ENCODE peak calls at places on chromosomes 16 and 17, in seven cellular contexts. One of them, this sample, is unnamed.

GRCh38 chr16:4426021-4426684 is 485 bp downstream of the DNAJA3 start:
- DNase-seq in tibial artery: no peak
- DNase-seq in fibroblast of lung: no peak
- DNase-seq in stomach: no peak
- DNase-seq in dorsolateral prefrontal cortex: no peak
- DNase-seq in tibial nerve: no peak
- DNase-seq in adrenal gland: no peak
- DNase-seq in this sample: no peak

GRCh38 chr17:41315814-41316430 is 412 bp upstream of the KRTAP17-1 start:
- DNase-seq in fibroblast of lung: no peak
- DNase-seq in adrenal gland: no peak
- DNase-seq in dorsolateral prefrontal cortex: no peak
- DNase-seq in stomach: no peak
- DNase-seq in tibial nerve: no peak
- DNase-seq in tibial artery: no peak
- DNase-seq in this sample: no peak

GRCh38 chr16:5065368-5065767 is 388 bp downstream of the C16orf89 start:
- DNase-seq in stomach: no peak
- DNase-seq in adrenal gland: no peak
- DNase-seq in fibroblast of lung: no peak
- DNase-seq in tibial nerve: no peak
- DNase-seq in dorsolateral prefrontal cortex: no peak
- DNase-seq in tibial artery: no peak
- DNase-seq in this sample: no peak

GRCh38 chr17:53932386-53932785 is 109.7 kb downstream of the KIF2B start:
- DNase-seq in tibial nerve: no peak
- DNase-seq in fibroblast of lung: peak
- DNase-seq in stomach: no peak
- DNase-seq in adrenal gland: no peak
- DNase-seq in dorsolateral prefrontal cortex: no peak
- DNase-seq in tibial artery: no peak
- DNase-seq in this sample: no peak

GRCh38 chr17:78342438-78343098 is 17.3 kb downstream of the SOCS3 start:
- DNase-seq in stomach: no peak
- DNase-seq in tibial artery: peak
- DNase-seq in dorsolateral prefrontal cortex: no peak
- DNase-seq in fibroblast of lung: peak
- DNase-seq in tibial nerve: peak
- DNase-seq in adrenal gland: peak
- DNase-seq in this sample: no peak

GRCh38 chr17:78412403-78412802 is 34.0 kb downstream of the PGS1 start:
- DNase-seq in tibial artery: no peak
- DNase-seq in tibial nerve: no peak
- DNase-seq in adrenal gland: no peak
- DNase-seq in fibroblast of lung: no peak
- DNase-seq in dorsolateral prefrontal cortex: no peak
- DNase-seq in stomach: no peak
- DNase-seq in this sample: no peak

GRCh38 chr16:84830765-84831384 is 11.1 kb downstream of the CRISPLD2 start:
- DNase-seq in dorsolateral prefrontal cortex: no peak
- DNase-seq in adrenal gland: no peak
- DNase-seq in tibial artery: no peak
- DNase-seq in tibial nerve: no peak
- DNase-seq in stomach: no peak
- DNase-seq in fibroblast of lung: peak
- DNase-seq in this sample: no peak

GRCh38 chr16:27408012-27408601 is 6.1 kb downstream of the IL21R start:
- DNase-seq in tibial nerve: no peak
- DNase-seq in stomach: no peak
- DNase-seq in fibroblast of lung: peak
- DNase-seq in dorsolateral prefrontal cortex: no peak
- DNase-seq in adrenal gland: no peak
- DNase-seq in tibial artery: no peak
- DNase-seq in this sample: no peak

GRCh38 chr17:30366536-30366935 is 12.2 kb upstream of the CPD start:
- DNase-seq in tibial artery: no peak
- DNase-seq in adrenal gland: no peak
- DNase-seq in stomach: no peak
- DNase-seq in tibial nerve: no peak
- DNase-seq in fibroblast of lung: no peak
- DNase-seq in dorsolateral prefrontal cortex: no peak
- DNase-seq in this sample: no peak

GRCh38 chr17:66941249-66941648 is 23.3 kb upstream of the CACNG4 start:
- DNase-seq in stomach: no peak
- DNase-seq in tibial nerve: no peak
- DNase-seq in dorsolateral prefrontal cortex: no peak
- DNase-seq in tibial artery: no peak
- DNase-seq in fibroblast of lung: no peak
- DNase-seq in adrenal gland: no peak
- DNase-seq in this sample: no peak

GRCh38 chr17:42050360-42051012 is at the start of gene C17orf113:
- DNase-seq in fibroblast of lung: peak
- DNase-seq in tibial nerve: peak
- DNase-seq in stomach: peak
- DNase-seq in tibial artery: peak
- DNase-seq in dorsolateral prefrontal cortex: peak
- DNase-seq in adrenal gland: peak
- DNase-seq in this sample: no peak

GRCh38 chr17:66829386-66829864 is 5.5 kb upstream of the CACNG5 start:
- DNase-seq in adrenal gland: peak
- DNase-seq in fibroblast of lung: peak
- DNase-seq in stomach: peak
- DNase-seq in tibial artery: peak
- DNase-seq in dorsolateral prefrontal cortex: no peak
- DNase-seq in tibial nerve: peak
- DNase-seq in this sample: no peak

GRCh38 chr16:8850279-8850885 is 18.4 kb downstream of the CARHSP1 start:
- DNase-seq in adrenal gland: peak
- DNase-seq in tibial artery: no peak
- DNase-seq in stomach: no peak
- DNase-seq in dorsolateral prefrontal cortex: no peak
- DNase-seq in fibroblast of lung: peak
- DNase-seq in tibial nerve: peak
- DNase-seq in this sample: no peak

GRCh38 chr17:8975091-8975707 is 9.7 kb upstream of the PIK3R5 start:
- DNase-seq in fibroblast of lung: no peak
- DNase-seq in dorsolateral prefrontal cortex: no peak
- DNase-seq in tibial artery: no peak
- DNase-seq in tibial nerve: no peak
- DNase-seq in stomach: no peak
- DNase-seq in adrenal gland: no peak
- DNase-seq in this sample: no peak

GRCh38 chr17:70875729-70876344 is 706.5 kb downstream of the KCNJ2 start:
- DNase-seq in tibial nerve: no peak
- DNase-seq in adrenal gland: no peak
- DNase-seq in stomach: no peak
- DNase-seq in tibial artery: no peak
- DNase-seq in dorsolateral prefrontal cortex: no peak
- DNase-seq in fibroblast of lung: peak
- DNase-seq in this sample: no peak

GRCh38 chr16:46858151-46858550 is 26.0 kb upstream of the GPT2 start:
- DNase-seq in dorsolateral prefrontal cortex: no peak
- DNase-seq in stomach: no peak
- DNase-seq in adrenal gland: no peak
- DNase-seq in tibial nerve: no peak
- DNase-seq in tibial artery: no peak
- DNase-seq in fibroblast of lung: no peak
- DNase-seq in this sample: no peak

GRCh38 chr17:37847102-37847501 is 77.1 kb upstream of the TBC1D3K start:
- DNase-seq in stomach: no peak
- DNase-seq in tibial nerve: no peak
- DNase-seq in adrenal gland: no peak
- DNase-seq in fibroblast of lung: no peak
- DNase-seq in dorsolateral prefrontal cortex: no peak
- DNase-seq in tibial artery: no peak
- DNase-seq in this sample: no peak

GRCh38 chr17:45783593-45784292 is 377 bp upstream of the CRHR1 start:
- DNase-seq in stomach: no peak
- DNase-seq in fibroblast of lung: no peak
- DNase-seq in tibial artery: no peak
- DNase-seq in adrenal gland: no peak
- DNase-seq in tibial nerve: no peak
- DNase-seq in dorsolateral prefrontal cortex: no peak
- DNase-seq in this sample: no peak

GRCh38 chr17:61766520-61766919 is 96.8 kb downstream of the BRIP1 start:
- DNase-seq in adrenal gland: no peak
- DNase-seq in stomach: no peak
- DNase-seq in dorsolateral prefrontal cortex: no peak
- DNase-seq in tibial artery: no peak
- DNase-seq in tibial nerve: no peak
- DNase-seq in fibroblast of lung: peak
- DNase-seq in this sample: no peak

GRCh38 chr16:83856846-83857245 is 42.1 kb upstream of the MLYCD start:
- DNase-seq in dorsolateral prefrontal cortex: no peak
- DNase-seq in tibial artery: no peak
- DNase-seq in adrenal gland: no peak
- DNase-seq in fibroblast of lung: no peak
- DNase-seq in stomach: no peak
- DNase-seq in tibial nerve: no peak
- DNase-seq in this sample: no peak

GRCh38 chr17:29256735-29257466 is 10.2 kb downstream of the CRYBA1 start:
- DNase-seq in tibial nerve: no peak
- DNase-seq in fibroblast of lung: peak
- DNase-seq in adrenal gland: no peak
- DNase-seq in tibial artery: no peak
- DNase-seq in dorsolateral prefrontal cortex: no peak
- DNase-seq in stomach: no peak
- DNase-seq in this sample: no peak

GRCh38 chr17:82838386-82839063 is 1.3 kb downstream of the ZNF750 start:
- DNase-seq in tibial artery: no peak
- DNase-seq in dorsolateral prefrontal cortex: no peak
- DNase-seq in adrenal gland: peak
- DNase-seq in fibroblast of lung: peak
- DNase-seq in stomach: no peak
- DNase-seq in tibial nerve: peak
- DNase-seq in this sample: peak

GRCh38 chr17:62083651-62084050 is 18.6 kb upstream of the MED13 start:
- DNase-seq in adrenal gland: no peak
- DNase-seq in stomach: no peak
- DNase-seq in tibial nerve: no peak
- DNase-seq in tibial artery: no peak
- DNase-seq in dorsolateral prefrontal cortex: no peak
- DNase-seq in fibroblast of lung: no peak
- DNase-seq in this sample: no peak

GRCh38 chr17:62689441-62690167 is 62.1 kb downstream of the MRC2 start:
- DNase-seq in adrenal gland: no peak
- DNase-seq in dorsolateral prefrontal cortex: no peak
- DNase-seq in stomach: no peak
- DNase-seq in tibial artery: no peak
- DNase-seq in tibial nerve: no peak
- DNase-seq in fibroblast of lung: no peak
- DNase-seq in this sample: no peak

GRCh38 chr17:40069751-40070643 is 7.2 kb downstream of the THRA start:
- DNase-seq in fibroblast of lung: peak
- DNase-seq in dorsolateral prefrontal cortex: no peak
- DNase-seq in tibial nerve: peak
- DNase-seq in tibial artery: no peak
- DNase-seq in stomach: peak
- DNase-seq in adrenal gland: peak
- DNase-seq in this sample: no peak

GRCh38 chr17:69743091-69743490 is 328.6 kb downstream of the MAP2K6 start:
- DNase-seq in stomach: no peak
- DNase-seq in tibial artery: no peak
- DNase-seq in dorsolateral prefrontal cortex: no peak
- DNase-seq in tibial nerve: no peak
- DNase-seq in adrenal gland: no peak
- DNase-seq in fibroblast of lung: no peak
- DNase-seq in this sample: no peak

GRCh38 chr16:53753431-53753830 is 49.5 kb downstream of the FTO start:
- DNase-seq in tibial artery: no peak
- DNase-seq in adrenal gland: no peak
- DNase-seq in fibroblast of lung: no peak
- DNase-seq in stomach: no peak
- DNase-seq in dorsolateral prefrontal cortex: no peak
- DNase-seq in tibial nerve: no peak
- DNase-seq in this sample: no peak
- TF ChIP-seq CTCF in tibial artery: no peak
- TF ChIP-seq CTCF in adrenal gland: no peak
- TF ChIP-seq CTCF in fibroblast of lung: no peak
- TF ChIP-seq CTCF in stomach: no peak
- TF ChIP-seq CTCF in dorsolateral prefrontal cortex: no peak
- TF ChIP-seq CTCF in tibial nerve: no peak
- TF ChIP-seq CTCF in this sample: no peak

DNA sequence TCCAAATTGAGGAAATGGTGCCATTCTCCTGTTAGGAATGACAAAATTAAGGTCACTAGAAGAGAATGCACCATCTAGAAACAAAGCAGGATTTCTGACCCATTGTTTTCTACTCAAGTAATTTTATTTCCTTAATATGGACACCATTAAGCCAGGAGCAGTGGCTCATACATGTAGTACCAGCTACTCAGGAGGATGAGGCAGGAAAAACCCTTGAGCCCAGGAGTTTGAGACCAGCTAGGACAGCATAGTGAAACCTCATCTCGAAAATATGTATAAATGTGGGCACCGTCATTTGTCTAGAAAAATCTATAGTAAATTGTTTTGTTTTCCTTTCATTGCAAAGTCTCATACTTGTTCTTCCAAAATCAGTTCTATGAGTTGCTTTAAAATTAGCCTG is 9.1 kb upstream of the AP1G1 start:
- DNase-seq in tibial nerve: no peak
- DNase-seq in fibroblast of lung: no peak
- DNase-seq in tibial artery: no peak
- DNase-seq in stomach: no peak
- DNase-seq in dorsolateral prefrontal cortex: no peak
- DNase-seq in adrenal gland: no peak
- DNase-seq in this sample: no peak
- H3K27ac ChIP-seq in tibial nerve: peak
- H3K27ac ChIP-seq in fibroblast of lung: peak
- H3K27ac ChIP-seq in tibial artery: peak
- H3K27ac ChIP-seq in stomach: peak
- H3K27ac ChIP-seq in dorsolateral prefrontal cortex: peak
- H3K27ac ChIP-seq in adrenal gland: peak
- H3K27ac ChIP-seq in this sample: peak

DNA sequence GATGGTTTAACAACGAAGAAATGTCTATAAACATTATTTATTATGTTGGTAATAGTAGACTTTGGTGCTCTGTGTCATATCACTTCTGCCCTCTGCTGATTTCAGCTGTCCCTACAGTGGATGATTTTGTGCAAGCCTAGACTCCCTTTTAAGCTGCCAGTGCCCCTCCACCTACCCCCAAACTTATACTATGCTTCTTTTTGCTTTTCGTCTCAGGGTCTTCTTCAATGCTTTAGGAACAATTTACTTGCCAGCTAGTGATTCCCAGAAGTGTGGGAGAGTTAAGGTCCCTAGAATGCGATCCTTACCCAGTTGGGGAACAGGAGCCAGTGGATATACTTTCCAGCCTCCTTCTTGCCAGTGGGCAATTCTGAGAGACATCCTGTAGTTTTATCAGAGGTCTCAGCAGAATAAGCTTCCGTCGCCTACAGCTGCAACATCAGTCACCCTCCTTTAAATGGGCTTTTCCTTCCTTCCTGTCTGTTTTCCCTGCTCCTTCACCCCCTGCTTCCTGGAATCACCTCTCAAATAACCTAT is 4.1 kb downstream of the ICAM2 start:
- DNase-seq in stomach: no peak
- DNase-seq in fibroblast of lung: no peak
- DNase-seq in tibial artery: no peak
- DNase-seq in dorsolateral prefrontal cortex: no peak
- DNase-seq in adrenal gland: peak
- DNase-seq in tibial nerve: no peak
- DNase-seq in this sample: no peak
- TF ChIP-seq CTCF in stomach: no peak
- TF ChIP-seq CTCF in fibroblast of lung: peak
- TF ChIP-seq CTCF in tibial artery: no peak
- TF ChIP-seq CTCF in dorsolateral prefrontal cortex: peak
- TF ChIP-seq CTCF in adrenal gland: no peak
- TF ChIP-seq CTCF in tibial nerve: no peak
- TF ChIP-seq CTCF in this sample: no peak

GRCh38 chr17:73286863-73287296 is 24.9 kb downstream of the CDC42EP4 start:
- DNase-seq in stomach: no peak
- DNase-seq in dorsolateral prefrontal cortex: no peak
- DNase-seq in fibroblast of lung: no peak
- DNase-seq in tibial artery: peak
- DNase-seq in tibial nerve: no peak
- DNase-seq in adrenal gland: peak
- DNase-seq in this sample: no peak
- H3K27ac ChIP-seq in stomach: peak
- H3K27ac ChIP-seq in dorsolateral prefrontal cortex: peak
- H3K27ac ChIP-seq in fibroblast of lung: no peak
- H3K27ac ChIP-seq in tibial artery: peak
- H3K27ac ChIP-seq in tibial nerve: peak
- H3K27ac ChIP-seq in adrenal gland: peak
- H3K27ac ChIP-seq in this sample: peak